ENCODE peak calls at places on chromosomes 5 and 9, in nine cellular contexts. One of them, this sample, is unnamed.

GRCh38 chr9:14271078-14271673 is 42.8 kb downstream of the NFIB start:
- DNase-seq in activated CD4-positive, alpha-beta T cell treated with anti-CD3 and anti-CD28 coated beads, Interleukin-2, amount 10 ng/mL, durations not matched to agents 24 days and 14 days: no peak
- DNase-seq in NCI-H1436: peak; percentile 79
- DNase-seq in endothelial cell: no peak
- DNase-seq in H7: no peak
- DNase-seq in CD8-positive, alpha-beta T cell: no peak
- DNase-seq in myocyte: peak; percentile 69
- DNase-seq in GM04504: no peak
- DNase-seq in T-helper 17 cell: no peak
- DNase-seq in this sample: peak; percentile 16

GRCh38 chr5:19058216-19058615 is 929.8 kb downstream of the CDH18 start:
- DNase-seq in NCI-H1436: no peak
- DNase-seq in H7: no peak
- DNase-seq in CD8-positive, alpha-beta T cell: no peak
- DNase-seq in activated CD4-positive, alpha-beta T cell treated with anti-CD3 and anti-CD28 coated beads, Interleukin-2, amount 10 ng/mL, durations not matched to agents 24 days and 14 days: no peak
- DNase-seq in GM04504: no peak
- DNase-seq in myocyte: no peak
- DNase-seq in T-helper 17 cell: no peak
- DNase-seq in endothelial cell: no peak
- DNase-seq in this sample: no peak

GRCh38 chr9:127917603-127918002 is 762 bp upstream of the ST6GALNAC4 start:
- DNase-seq in activated CD4-positive, alpha-beta T cell treated with anti-CD3 and anti-CD28 coated beads, Interleukin-2, amount 10 ng/mL, durations not matched to agents 24 days and 14 days: peak; percentile 61
- DNase-seq in GM04504: no peak
- DNase-seq in myocyte: no peak
- DNase-seq in CD8-positive, alpha-beta T cell: no peak
- DNase-seq in H7: no peak
- DNase-seq in endothelial cell: no peak
- DNase-seq in NCI-H1436: no peak
- DNase-seq in T-helper 17 cell: no peak
- DNase-seq in this sample: no peak

GRCh38 chr5:134968055-134968454 is 348 bp downstream of the CATSPER3 start:
- DNase-seq in endothelial cell: no peak
- DNase-seq in NCI-H1436: no peak
- DNase-seq in activated CD4-positive, alpha-beta T cell treated with anti-CD3 and anti-CD28 coated beads, Interleukin-2, amount 10 ng/mL, durations not matched to agents 24 days and 14 days: no peak
- DNase-seq in GM04504: no peak
- DNase-seq in T-helper 17 cell: no peak
- DNase-seq in CD8-positive, alpha-beta T cell: no peak
- DNase-seq in H7: no peak
- DNase-seq in myocyte: no peak
- DNase-seq in this sample: no peak

GRCh38 chr5:175879743-175880142 is 8.4 kb downstream of the CPLX2 start:
- DNase-seq in T-helper 17 cell: no peak
- DNase-seq in H7: peak; percentile 51
- DNase-seq in activated CD4-positive, alpha-beta T cell treated with anti-CD3 and anti-CD28 coated beads, Interleukin-2, amount 10 ng/mL, durations not matched to agents 24 days and 14 days: no peak
- DNase-seq in myocyte: no peak
- DNase-seq in CD8-positive, alpha-beta T cell: no peak
- DNase-seq in endothelial cell: no peak
- DNase-seq in NCI-H1436: no peak
- DNase-seq in GM04504: no peak
- DNase-seq in this sample: no peak

GRCh38 chr5:7801898-7802614 is 48.9 kb downstream of the CFAP90 start:
- DNase-seq in H7: no peak
- DNase-seq in GM04504: no peak
- DNase-seq in activated CD4-positive, alpha-beta T cell treated with anti-CD3 and anti-CD28 coated beads, Interleukin-2, amount 10 ng/mL, durations not matched to agents 24 days and 14 days: no peak
- DNase-seq in CD8-positive, alpha-beta T cell: no peak
- DNase-seq in T-helper 17 cell: no peak
- DNase-seq in NCI-H1436: no peak
- DNase-seq in myocyte: no peak
- DNase-seq in endothelial cell: no peak
- DNase-seq in this sample: no peak

GRCh38 chr9:122016789-122017188 is 76.3 kb downstream of the TTLL11 start:
- DNase-seq in T-helper 17 cell: no peak
- DNase-seq in myocyte: no peak
- DNase-seq in H7: no peak
- DNase-seq in GM04504: no peak
- DNase-seq in NCI-H1436: no peak
- DNase-seq in activated CD4-positive, alpha-beta T cell treated with anti-CD3 and anti-CD28 coated beads, Interleukin-2, amount 10 ng/mL, durations not matched to agents 24 days and 14 days: peak; percentile 23
- DNase-seq in endothelial cell: no peak
- DNase-seq in CD8-positive, alpha-beta T cell: no peak
- DNase-seq in this sample: no peak

GRCh38 chr5:103532116-103532734 is 30.4 kb downstream of the NUDT12 start:
- DNase-seq in CD8-positive, alpha-beta T cell: no peak
- DNase-seq in T-helper 17 cell: no peak
- DNase-seq in endothelial cell: no peak
- DNase-seq in GM04504: no peak
- DNase-seq in activated CD4-positive, alpha-beta T cell treated with anti-CD3 and anti-CD28 coated beads, Interleukin-2, amount 10 ng/mL, durations not matched to agents 24 days and 14 days: no peak
- DNase-seq in myocyte: no peak
- DNase-seq in NCI-H1436: no peak
- DNase-seq in H7: no peak
- DNase-seq in this sample: no peak

GRCh38 chr9:114059047-114059803 is 18.9 kb downstream of the AMBP start:
- DNase-seq in T-helper 17 cell: no peak
- DNase-seq in CD8-positive, alpha-beta T cell: no peak
- DNase-seq in GM04504: no peak
- DNase-seq in activated CD4-positive, alpha-beta T cell treated with anti-CD3 and anti-CD28 coated beads, Interleukin-2, amount 10 ng/mL, durations not matched to agents 24 days and 14 days: no peak
- DNase-seq in NCI-H1436: no peak
- DNase-seq in H7: no peak
- DNase-seq in endothelial cell: no peak
- DNase-seq in myocyte: peak; percentile 97
- DNase-seq in this sample: no peak

GRCh38 chr5:67972027-67972822 is 243.3 kb upstream of the PIK3R1 start:
- DNase-seq in T-helper 17 cell: no peak
- DNase-seq in activated CD4-positive, alpha-beta T cell treated with anti-CD3 and anti-CD28 coated beads, Interleukin-2, amount 10 ng/mL, durations not matched to agents 24 days and 14 days: no peak
- DNase-seq in GM04504: no peak
- DNase-seq in NCI-H1436: no peak
- DNase-seq in endothelial cell: no peak
- DNase-seq in myocyte: no peak
- DNase-seq in H7: no peak
- DNase-seq in CD8-positive, alpha-beta T cell: no peak
- DNase-seq in this sample: no peak

GRCh38 chr5:32027717-32028321 is 146.3 kb downstream of the GOLPH3 start:
- DNase-seq in activated CD4-positive, alpha-beta T cell treated with anti-CD3 and anti-CD28 coated beads, Interleukin-2, amount 10 ng/mL, durations not matched to agents 24 days and 14 days: no peak
- DNase-seq in CD8-positive, alpha-beta T cell: no peak
- DNase-seq in T-helper 17 cell: no peak
- DNase-seq in myocyte: peak; percentile 88
- DNase-seq in endothelial cell: peak; percentile 31
- DNase-seq in GM04504: peak; percentile 90
- DNase-seq in H7: no peak
- DNase-seq in NCI-H1436: no peak
- DNase-seq in this sample: no peak

GRCh38 chr9:1210954-1211353 is 160.8 kb downstream of the DMRT2 start:
- DNase-seq in activated CD4-positive, alpha-beta T cell treated with anti-CD3 and anti-CD28 coated beads, Interleukin-2, amount 10 ng/mL, durations not matched to agents 24 days and 14 days: no peak
- DNase-seq in H7: no peak
- DNase-seq in myocyte: no peak
- DNase-seq in GM04504: no peak
- DNase-seq in CD8-positive, alpha-beta T cell: no peak
- DNase-seq in endothelial cell: no peak
- DNase-seq in T-helper 17 cell: no peak
- DNase-seq in NCI-H1436: no peak
- DNase-seq in this sample: no peak

GRCh38 chr5:56540266-56540665 is 275.1 kb upstream of the MAP3K1 start:
- DNase-seq in H7: no peak
- DNase-seq in NCI-H1436: no peak
- DNase-seq in activated CD4-positive, alpha-beta T cell treated with anti-CD3 and anti-CD28 coated beads, Interleukin-2, amount 10 ng/mL, durations not matched to agents 24 days and 14 days: no peak
- DNase-seq in T-helper 17 cell: no peak
- DNase-seq in CD8-positive, alpha-beta T cell: no peak
- DNase-seq in GM04504: no peak
- DNase-seq in endothelial cell: no peak
- DNase-seq in myocyte: no peak
- DNase-seq in this sample: no peak

GRCh38 chr9:124335320-124335707 is 77.6 kb downstream of the NEK6 start:
- DNase-seq in myocyte: no peak
- DNase-seq in H7: no peak
- DNase-seq in NCI-H1436: no peak
- DNase-seq in T-helper 17 cell: no peak
- DNase-seq in CD8-positive, alpha-beta T cell: no peak
- DNase-seq in activated CD4-positive, alpha-beta T cell treated with anti-CD3 and anti-CD28 coated beads, Interleukin-2, amount 10 ng/mL, durations not matched to agents 24 days and 14 days: no peak
- DNase-seq in GM04504: no peak
- DNase-seq in endothelial cell: no peak
- DNase-seq in this sample: no peak

GRCh38 chr5:73534001-73534547 is 31.4 kb downstream of the ANKRA2 start:
- DNase-seq in H7: no peak
- DNase-seq in T-helper 17 cell: no peak
- DNase-seq in activated CD4-positive, alpha-beta T cell treated with anti-CD3 and anti-CD28 coated beads, Interleukin-2, amount 10 ng/mL, durations not matched to agents 24 days and 14 days: no peak
- DNase-seq in CD8-positive, alpha-beta T cell: no peak
- DNase-seq in endothelial cell: no peak
- DNase-seq in myocyte: peak; percentile 87
- DNase-seq in GM04504: peak; percentile 52
- DNase-seq in NCI-H1436: no peak
- DNase-seq in this sample: no peak

GRCh38 chr9:37617837-37618236 is 25.4 kb upstream of the TOMM5 start:
- DNase-seq in activated CD4-positive, alpha-beta T cell treated with anti-CD3 and anti-CD28 coated beads, Interleukin-2, amount 10 ng/mL, durations not matched to agents 24 days and 14 days: no peak
- DNase-seq in T-helper 17 cell: no peak
- DNase-seq in CD8-positive, alpha-beta T cell: no peak
- DNase-seq in endothelial cell: no peak
- DNase-seq in myocyte: peak; percentile 91
- DNase-seq in H7: no peak
- DNase-seq in GM04504: peak; percentile 42
- DNase-seq in NCI-H1436: peak; percentile 60
- DNase-seq in this sample: no peak

GRCh38 chr5:38022621-38023020 is 182.8 kb upstream of the GDNF start:
- DNase-seq in H7: no peak
- DNase-seq in myocyte: no peak
- DNase-seq in endothelial cell: no peak
- DNase-seq in GM04504: no peak
- DNase-seq in NCI-H1436: no peak
- DNase-seq in activated CD4-positive, alpha-beta T cell treated with anti-CD3 and anti-CD28 coated beads, Interleukin-2, amount 10 ng/mL, durations not matched to agents 24 days and 14 days: no peak
- DNase-seq in T-helper 17 cell: no peak
- DNase-seq in CD8-positive, alpha-beta T cell: no peak
- DNase-seq in this sample: peak; percentile 31

GRCh38 chr5:123500476-123500875 is 11.5 kb upstream of the CSNK1G3 start:
- DNase-seq in GM04504: no peak
- DNase-seq in CD8-positive, alpha-beta T cell: no peak
- DNase-seq in activated CD4-positive, alpha-beta T cell treated with anti-CD3 and anti-CD28 coated beads, Interleukin-2, amount 10 ng/mL, durations not matched to agents 24 days and 14 days: no peak
- DNase-seq in endothelial cell: no peak
- DNase-seq in NCI-H1436: no peak
- DNase-seq in H7: no peak
- DNase-seq in myocyte: no peak
- DNase-seq in T-helper 17 cell: no peak
- DNase-seq in this sample: no peak

GRCh38 chr5:75007537-75007847 is 44.9 kb downstream of the GCNT4 start:
- DNase-seq in CD8-positive, alpha-beta T cell: no peak
- DNase-seq in T-helper 17 cell: no peak
- DNase-seq in myocyte: no peak
- DNase-seq in endothelial cell: no peak
- DNase-seq in H7: no peak
- DNase-seq in activated CD4-positive, alpha-beta T cell treated with anti-CD3 and anti-CD28 coated beads, Interleukin-2, amount 10 ng/mL, durations not matched to agents 24 days and 14 days: no peak
- DNase-seq in NCI-H1436: no peak
- DNase-seq in GM04504: no peak
- DNase-seq in this sample: no peak

GRCh38 chr5:72525816-72526215 is 18.6 kb upstream of the ZNF366 start:
- DNase-seq in CD8-positive, alpha-beta T cell: no peak
- DNase-seq in H7: no peak
- DNase-seq in myocyte: no peak
- DNase-seq in NCI-H1436: no peak
- DNase-seq in T-helper 17 cell: no peak
- DNase-seq in activated CD4-positive, alpha-beta T cell treated with anti-CD3 and anti-CD28 coated beads, Interleukin-2, amount 10 ng/mL, durations not matched to agents 24 days and 14 days: no peak
- DNase-seq in GM04504: peak; percentile 83
- DNase-seq in endothelial cell: no peak
- DNase-seq in this sample: no peak

GRCh38 chr9:38229123-38229829 is 160.2 kb upstream of the SHB start:
- DNase-seq in CD8-positive, alpha-beta T cell: no peak
- DNase-seq in GM04504: no peak
- DNase-seq in H7: peak; percentile 42
- DNase-seq in endothelial cell: no peak
- DNase-seq in T-helper 17 cell: no peak
- DNase-seq in NCI-H1436: no peak
- DNase-seq in myocyte: no peak
- DNase-seq in activated CD4-positive, alpha-beta T cell treated with anti-CD3 and anti-CD28 coated beads, Interleukin-2, amount 10 ng/mL, durations not matched to agents 24 days and 14 days: no peak
- DNase-seq in this sample: no peak

GRCh38 chr5:54093081-54093492 is 217.3 kb downstream of the ARL15 start:
- DNase-seq in H7: no peak
- DNase-seq in NCI-H1436: no peak
- DNase-seq in endothelial cell: no peak
- DNase-seq in GM04504: no peak
- DNase-seq in CD8-positive, alpha-beta T cell: no peak
- DNase-seq in T-helper 17 cell: no peak
- DNase-seq in myocyte: no peak
- DNase-seq in activated CD4-positive, alpha-beta T cell treated with anti-CD3 and anti-CD28 coated beads, Interleukin-2, amount 10 ng/mL, durations not matched to agents 24 days and 14 days: no peak
- DNase-seq in this sample: no peak

GRCh38 chr5:10338996-10339903 is 14.2 kb upstream of the MARCHF6 start:
- DNase-seq in GM04504: no peak
- DNase-seq in H7: peak; percentile 70
- DNase-seq in endothelial cell: no peak
- DNase-seq in T-helper 17 cell: no peak
- DNase-seq in NCI-H1436: peak; percentile 93
- DNase-seq in CD8-positive, alpha-beta T cell: no peak
- DNase-seq in myocyte: no peak
- DNase-seq in activated CD4-positive, alpha-beta T cell treated with anti-CD3 and anti-CD28 coated beads, Interleukin-2, amount 10 ng/mL, durations not matched to agents 24 days and 14 days: peak; percentile 34
- DNase-seq in this sample: no peak

GRCh38 chr5:95973793-95974325 is 12.2 kb upstream of the ELL2 start:
- DNase-seq in T-helper 17 cell: no peak
- DNase-seq in endothelial cell: no peak
- DNase-seq in NCI-H1436: no peak
- DNase-seq in GM04504: no peak
- DNase-seq in CD8-positive, alpha-beta T cell: peak; percentile 8
- DNase-seq in H7: no peak
- DNase-seq in activated CD4-positive, alpha-beta T cell treated with anti-CD3 and anti-CD28 coated beads, Interleukin-2, amount 10 ng/mL, durations not matched to agents 24 days and 14 days: peak; percentile 62
- DNase-seq in myocyte: peak; percentile 81
- DNase-seq in this sample: no peak

GRCh38 chr5:115815693-115816225 is 700 bp downstream of the CDO1 start:
- DNase-seq in GM04504: no peak
- DNase-seq in endothelial cell: peak; percentile 33
- DNase-seq in myocyte: peak; percentile 9
- DNase-seq in T-helper 17 cell: no peak
- DNase-seq in CD8-positive, alpha-beta T cell: no peak
- DNase-seq in NCI-H1436: no peak
- DNase-seq in activated CD4-positive, alpha-beta T cell treated with anti-CD3 and anti-CD28 coated beads, Interleukin-2, amount 10 ng/mL, durations not matched to agents 24 days and 14 days: no peak
- DNase-seq in H7: peak; percentile 61
- DNase-seq in this sample: peak; percentile 55

GRCh38 chr5:179343902-179344300 is 1.4 kb downstream of the ADAMTS2 start:
- DNase-seq in H7: peak; percentile 97
- DNase-seq in activated CD4-positive, alpha-beta T cell treated with anti-CD3 and anti-CD28 coated beads, Interleukin-2, amount 10 ng/mL, durations not matched to agents 24 days and 14 days: no peak
- DNase-seq in T-helper 17 cell: no peak
- DNase-seq in endothelial cell: peak; percentile 64
- DNase-seq in NCI-H1436: no peak
- DNase-seq in GM04504: no peak
- DNase-seq in CD8-positive, alpha-beta T cell: no peak
- DNase-seq in myocyte: peak; percentile 69
- DNase-seq in this sample: peak; percentile 91

GRCh38 chr9:84315278-84315877 is 25.2 kb downstream of the SLC28A3 start:
- DNase-seq in CD8-positive, alpha-beta T cell: peak; percentile 46
- DNase-seq in T-helper 17 cell: peak; percentile 38
- DNase-seq in endothelial cell: peak; percentile 71
- DNase-seq in activated CD4-positive, alpha-beta T cell treated with anti-CD3 and anti-CD28 coated beads, Interleukin-2, amount 10 ng/mL, durations not matched to agents 24 days and 14 days: peak; percentile 89
- DNase-seq in NCI-H1436: peak; percentile 75
- DNase-seq in myocyte: peak; percentile 66
- DNase-seq in H7: peak; percentile 39
- DNase-seq in GM04504: peak; percentile 31
- DNase-seq in this sample: peak; percentile 60

GRCh38 chr5:117888688-117889087 is 1099.7 kb downstream of the DTWD2 start:
- DNase-seq in T-helper 17 cell: no peak
- DNase-seq in myocyte: peak; percentile 19
- DNase-seq in GM04504: no peak
- DNase-seq in endothelial cell: no peak
- DNase-seq in NCI-H1436: no peak
- DNase-seq in CD8-positive, alpha-beta T cell: no peak
- DNase-seq in activated CD4-positive, alpha-beta T cell treated with anti-CD3 and anti-CD28 coated beads, Interleukin-2, amount 10 ng/mL, durations not matched to agents 24 days and 14 days: peak; percentile 62
- DNase-seq in H7: no peak
- DNase-seq in this sample: no peak

GRCh38 chr5:134328619-134329018 is 38.4 kb downstream of the CDKL3 start:
- DNase-seq in H7: no peak
- DNase-seq in T-helper 17 cell: no peak
- DNase-seq in myocyte: peak; percentile 4
- DNase-seq in activated CD4-positive, alpha-beta T cell treated with anti-CD3 and anti-CD28 coated beads, Interleukin-2, amount 10 ng/mL, durations not matched to agents 24 days and 14 days: no peak
- DNase-seq in endothelial cell: no peak
- DNase-seq in CD8-positive, alpha-beta T cell: no peak
- DNase-seq in GM04504: no peak
- DNase-seq in NCI-H1436: no peak
- DNase-seq in this sample: no peak

GRCh38 chr5:22970956-22971618 is 117.9 kb upstream of the CDH12 start:
- DNase-seq in CD8-positive, alpha-beta T cell: no peak
- DNase-seq in endothelial cell: no peak
- DNase-seq in myocyte: no peak
- DNase-seq in activated CD4-positive, alpha-beta T cell treated with anti-CD3 and anti-CD28 coated beads, Interleukin-2, amount 10 ng/mL, durations not matched to agents 24 days and 14 days: no peak
- DNase-seq in H7: no peak
- DNase-seq in GM04504: no peak
- DNase-seq in T-helper 17 cell: no peak
- DNase-seq in NCI-H1436: no peak
- DNase-seq in this sample: no peak

GRCh38 chr5:95822038-95822407 is 503 bp downstream of the GLRX start:
- DNase-seq in activated CD4-positive, alpha-beta T cell treated with anti-CD3 and anti-CD28 coated beads, Interleukin-2, amount 10 ng/mL, durations not matched to agents 24 days and 14 days: peak; percentile 77
- DNase-seq in endothelial cell: peak; percentile 41
- DNase-seq in myocyte: peak; percentile 70
- DNase-seq in T-helper 17 cell: no peak
- DNase-seq in NCI-H1436: peak; percentile 67
- DNase-seq in CD8-positive, alpha-beta T cell: peak; percentile 33
- DNase-seq in GM04504: peak; percentile 17
- DNase-seq in H7: peak; percentile 62
- DNase-seq in this sample: peak; percentile 65